ENCODE peak calls at places on chromosome 2, in four cellular contexts. O, E, Q and J are unnamed samples.

GRCh38 chr2:74524005-74524404 is 2.0 kb downstream of the DQX1 start:
- DNase-seq in O (no peak), E (no peak), Q (no peak), J (no peak)

GRCh38 chr2:128280901-128281321 is 37.8 kb downstream of the HS6ST1 start:
- DNase-seq in O (no peak), E (no peak), Q (no peak), J (no peak)

GRCh38 chr2:108825736-108826135 is 39.2 kb downstream of the CCDC138 start:
- DNase-seq in O (no peak), E (no peak), Q (no peak), J (no peak)

GRCh38 chr2:234488913-234489451 is 7.9 kb downstream of the ARL4C start:
- DNase-seq in O (no peak), E (peak; percentile 68), Q (no peak), J (no peak)

GRCh38 chr2:181457741-181458425 is 697 bp downstream of the ITGA4 start:
- DNase-seq in O (peak; percentile 35), E (peak; percentile 45), Q (peak; percentile 4), J (peak; percentile 58)

GRCh38 chr2:214549946-214550345 is 139.1 kb downstream of the VWC2L start:
- DNase-seq in O (peak; percentile 4), E (no peak), Q (no peak), J (no peak)

GRCh38 chr2:127566576-127566975 is 31.1 kb downstream of the MYO7B start:
- DNase-seq in O (no peak), E (no peak), Q (no peak), J (no peak)

GRCh38 chr2:101277111-101277510 is 24.4 kb downstream of the CNOT11 start:
- DNase-seq in O (peak; percentile 49), E (no peak), Q (no peak), J (peak; percentile 20)

GRCh38 chr2:71235930-71236587 is 9.2 kb upstream of the PAIP2B start:
- DNase-seq in O (no peak), E (no peak), Q (no peak), J (no peak)

GRCh38 chr2:85329181-85329651 is 1.4 kb upstream of the TGOLN2 start:
- DNase-seq in O (no peak), E (no peak), Q (no peak), J (no peak)

GRCh38 chr2:3611136-3611535 is 16.2 kb downstream of the COLEC11 start:
- DNase-seq in O (no peak), E (no peak), Q (no peak), J (no peak)

GRCh38 chr2:79580175-79580574 is 67.3 kb downstream of the CTNNA2 start:
- DNase-seq in O (no peak), E (no peak), Q (no peak), J (no peak)

GRCh38 chr2:122414911-122415310 is 659.5 kb downstream of the TSN start:
- DNase-seq in O (no peak), E (no peak), Q (no peak), J (no peak)

GRCh38 chr2:33620-34019 is 12.7 kb downstream of the FAM110C start:
- DNase-seq in O (no peak), E (peak; percentile 56), Q (no peak), J (no peak)